ENCODE peak calls at places on chromosomes 16 and 17, in four cellular contexts. F, D, Z and J are unnamed samples.

GRCh38 chr16:24577167-24577566 is 37.8 kb downstream of the RBBP6 start:
- DNase-seq in F (no peak), D (no peak), Z (peak), J (no peak)

GRCh38 chr17:72101526-72101925 is 19.3 kb upstream of the SOX9 start:
- DNase-seq in F (no peak), D (no peak), Z (no peak), J (no peak)

GRCh38 chr16:11016993-11017392 is 72.6 kb downstream of the CLEC16A start:
- DNase-seq in F (peak), D (peak), Z (peak), J (peak)

GRCh38 chr17:75684924-75685323 is 17.8 kb downstream of the SAP30BP start:
- DNase-seq in F (no peak), D (no peak), Z (peak), J (no peak)

GRCh38 chr17:66466933-66467367 is 164.5 kb downstream of the PRKCA start:
- DNase-seq in F (peak), D (peak), Z (peak), J (peak)

GRCh38 chr17:69669441-69670178 is 255.1 kb downstream of the MAP2K6 start:
- DNase-seq in F (no peak), D (no peak), Z (no peak), J (no peak)

GRCh38 chr17:44121997-44122824 is 1.2 kb downstream of the HDAC5 start:
- DNase-seq in F (no peak), D (no peak), Z (no peak), J (no peak)

GRCh38 chr17:60167095-60167741 is 17.4 kb downstream of the CA4 start:
- DNase-seq in F (peak), D (no peak), Z (no peak), J (peak)

GRCh38 chr16:48535831-48536599 is 74.0 kb downstream of the N4BP1 start:
- DNase-seq in F (peak), D (no peak), Z (peak), J (no peak)

GRCh38 chr16:15874745-15875314 is 13.6 kb downstream of the CEP20 start:
- DNase-seq in F (no peak), D (peak), Z (peak), J (peak)

GRCh38 chr17:30290696-30291570 is 811 bp downstream of the BLMH start:
- DNase-seq in F (peak), D (peak), Z (peak), J (peak)

GRCh38 chr16:66242672-66243071 is 123.8 kb upstream of the CDH5 start:
- DNase-seq in F (no peak), D (no peak), Z (no peak), J (no peak)

GRCh38 chr16:17373533-17373932 is 97.2 kb downstream of the XYLT1 start:
- DNase-seq in F (no peak), D (no peak), Z (no peak), J (no peak)

GRCh38 chr17:3647769-3648540 is 11.4 kb downstream of the CTNS start:
- DNase-seq in F (peak), D (peak), Z (peak), J (peak)

GRCh38 chr16:10558305-10558704 is 22.1 kb downstream of the EMP2 start:
- DNase-seq in F (no peak), D (no peak), Z (no peak), J (no peak)

GRCh38 chr16:88725609-88726407 is 19.5 kb downstream of the CTU2 start:
- DNase-seq in F (no peak), D (no peak), Z (no peak), J (no peak)

GRCh38 chr16:68422396-68422964 is 25.8 kb downstream of the SMPD3 start:
- DNase-seq in F (no peak), D (no peak), Z (no peak), J (no peak)

GRCh38 chr17:524570-524969 is 172.0 kb upstream of the RPH3AL start:
- DNase-seq in F (no peak), D (no peak), Z (no peak), J (no peak)

GRCh38 chr16:27515874-27516353 is 33.8 kb downstream of the GTF3C1 start:
- DNase-seq in F (no peak), D (peak), Z (peak), J (peak)

GRCh38 chr16:56983211-56983751 is 6.1 kb upstream of the NLRC5 start:
- DNase-seq in F (no peak), D (no peak), Z (no peak), J (no peak)

GRCh38 chr16:8919934-8920465 is 37.8 kb downstream of the LITAFD start:
- DNase-seq in F (no peak), D (no peak), Z (no peak), J (no peak)

GRCh38 chr17:9371019-9371418 is 204.6 kb downstream of the STX8 start:
- DNase-seq in F (no peak), D (peak), Z (peak), J (no peak)

GRCh38 chr17:4500188-4500565 is 1.5 kb downstream of the SPNS2 start:
- DNase-seq in F (no peak), D (peak), Z (no peak), J (no peak)

GRCh38 chr17:2056221-2057129 is 1.6 kb downstream of the HIC1 start:
- DNase-seq in F (no peak), D (no peak), Z (peak), J (peak)

GRCh38 chr16:64543401-64543800 is 578.5 kb downstream of the CDH11 start:
- DNase-seq in F (no peak), D (no peak), Z (peak), J (no peak)

GRCh38 chr16:15521758-15522509 is 87.5 kb downstream of the BMERB1 start:
- DNase-seq in F (no peak), D (no peak), Z (no peak), J (no peak)

GRCh38 chr16:3983081-3983520 is 102.6 kb upstream of the CREBBP start:
- DNase-seq in F (no peak), D (peak), Z (peak), J (peak)

GRCh38 chr17:72592967-72593325 is 472.1 kb downstream of the SOX9 start:
- DNase-seq in F (no peak), D (no peak), Z (no peak), J (no peak)

GRCh38 chr16:9845661-9846361 is 336.4 kb downstream of the GRIN2A start:
- DNase-seq in F (no peak), D (no peak), Z (peak), J (no peak)

GRCh38 chr17:57421393-57421717 is 165.0 kb downstream of the MSI2 start:
- DNase-seq in F (no peak), D (no peak), Z (no peak), J (no peak)

GRCh38 chr16:15682105-15682570 is 32.1 kb downstream of the NDE1 start:
- DNase-seq in F (peak), D (peak), Z (peak), J (peak)

GRCh38 chr16:79982356-79982755 is 381.8 kb upstream of the MAF start:
- DNase-seq in F (no peak), D (no peak), Z (no peak), J (no peak)

GRCh38 chr17:3003401-3004149 is 59.8 kb downstream of the OR1D5 start:
- DNase-seq in F (no peak), D (no peak), Z (no peak), J (no peak)

GRCh38 chr16:71344315-71344905 is 14.1 kb upstream of the CALB2 start:
- DNase-seq in F (no peak), D (no peak), Z (no peak), J (no peak)

GRCh38 chr17:17398188-17398927 is 78.4 kb upstream of the MED9 start:
- DNase-seq in F (no peak), D (no peak), Z (peak), J (peak)

GRCh38 chr17:66829386-66829864 is 5.5 kb upstream of the CACNG5 start:
- DNase-seq in F (peak), D (no peak), Z (peak), J (peak)

GRCh38 chr17:40071720-40072480 is 9.1 kb downstream of the THRA start:
- DNase-seq in F (peak), D (no peak), Z (peak), J (peak)

GRCh38 chr16:30005341-30006094 is 5.3 kb downstream of the DOC2A start:
- DNase-seq in F (no peak), D (peak), Z (peak), J (peak)

GRCh38 chr16:78133919-78134318 is 34.5 kb downstream of the WWOX start:
- DNase-seq in F (no peak), D (no peak), Z (no peak), J (no peak)

GRCh38 chr16:31713945-31714898 is 159.4 kb upstream of the ZNF267 start:
- DNase-seq in F (no peak), D (no peak), Z (peak), J (peak)